ENCODE peak calls at places on chromosomes 4 and X, in ten cellular contexts. H is hypothalamus; P is breast epithelium; F is stimulated activated CD8-positive, alpha-beta memory T cell treated with anti-CD3 and anti-CD28 coated beads, Interleukin-15, amount 100 ng/mL, for 24 hours; X is NCI-H1694; N is esophagus muscularis mucosa; M is foreskin fibroblast; B is NCI-H345; G is NCI-H774; E is ecto neural progenitor cell. Z is an unnamed sample.

GRCh38 chr4:157220026-157220881 is at the start of gene GRIA2:
- DNase-seq in P (no peak), G (peak; percentile 49), B (peak; percentile 72), X (peak; percentile 33), E (peak; percentile 91), H (peak; percentile 84), F (no peak), M (peak; percentile 51), N (no peak), Z (peak; percentile 60)

GRCh38 chrX:130086414-130087207 is 23.7 kb downstream of the ELF4 start:
- DNase-seq in P (no peak), M (no peak), G (no peak), B (no peak), X (no peak), E (no peak), H (no peak), N (no peak), F (no peak), Z (no peak)

GRCh38 chr4:12360391-12360790 is 931.7 kb upstream of the HS3ST1 start:
- DNase-seq in E (no peak), P (no peak), F (no peak), M (no peak), N (no peak), B (no peak), G (no peak), H (no peak), X (no peak), Z (no peak)

GRCh38 chr4:164193676-164194075 is 560.3 kb upstream of the SMIM31 start:
- DNase-seq in B (no peak), N (no peak), E (no peak), P (no peak), X (no peak), G (no peak), F (no peak), H (no peak), M (no peak), Z (no peak)

GRCh38 chr4:171813195-171813955 is at the start of gene GALNTL6:
- DNase-seq in P (no peak), B (peak; percentile 34), E (peak; percentile 66), G (no peak), N (no peak), X (no peak), F (no peak), H (peak; percentile 16), M (no peak), Z (no peak)

GRCh38 chr4:103853627-103854026 is 133.8 kb upstream of the TACR3 start:
- DNase-seq in P (no peak), E (no peak), X (no peak), M (no peak), F (no peak), N (no peak), B (no peak), G (no peak), H (no peak), Z (no peak)

GRCh38 chrX:38008658-38009057 is 2.3 kb downstream of the SYTL5 start:
- DNase-seq in M (no peak), N (no peak), X (no peak), G (no peak), F (no peak), P (no peak), B (peak; percentile 31), E (no peak), H (no peak), Z (no peak)

GRCh38 chr4:76250962-76251361 is 559 bp upstream of the FAM47E start:
- DNase-seq in G (peak; percentile 10), M (no peak), X (no peak), B (peak; percentile 56), E (no peak), F (no peak), H (no peak), N (no peak), P (no peak), Z (no peak)

GRCh38 chrX:119935215-119935893 is 8.2 kb downstream of the NKAP start:
- DNase-seq in N (no peak), M (no peak), B (no peak), F (no peak), H (no peak), G (no peak), P (no peak), X (no peak), E (no peak), Z (no peak)